ENCODE peak calls at places on chromosomes 5 and 9, in six cellular contexts. One of them, this sample, is unnamed.
A peak's percentile ranks its signal among the peaks of the same experiment; 100 is the strongest.

GRCh38 chr5:172647341-172648007 is 6.4 kb downstream of the NEURL1B start:
- DNase-seq in SW480: no peak
- DNase-seq in sigmoid colon: no peak
- DNase-seq in GM06990: no peak
- DNase-seq in amniotic stem cell: no peak
- DNase-seq in AG10803: no peak
- DNase-seq in this sample: no peak

GRCh38 chr9:96139592-96140251 is 162.3 kb downstream of the HSD17B3 start:
- DNase-seq in SW480: no peak
- DNase-seq in AG10803: peak; percentile 85
- DNase-seq in GM06990: no peak
- DNase-seq in amniotic stem cell: peak; percentile 25
- DNase-seq in sigmoid colon: peak; percentile 91
- DNase-seq in this sample: no peak

GRCh38 chr5:172577510-172577909 is 63.6 kb upstream of the NEURL1B start:
- DNase-seq in SW480: no peak
- DNase-seq in AG10803: no peak
- DNase-seq in GM06990: no peak
- DNase-seq in amniotic stem cell: no peak
- DNase-seq in sigmoid colon: no peak
- DNase-seq in this sample: no peak

GRCh38 chr5:107519900-107520354 is 150.8 kb downstream of the EFNA5 start:
- DNase-seq in AG10803: peak; percentile 1
- DNase-seq in sigmoid colon: no peak
- DNase-seq in SW480: peak; percentile 81
- DNase-seq in amniotic stem cell: no peak
- DNase-seq in GM06990: no peak
- DNase-seq in this sample: no peak

GRCh38 chr5:148853868-148854267 is 27.5 kb downstream of the ADRB2 start:
- DNase-seq in AG10803: no peak
- DNase-seq in SW480: no peak
- DNase-seq in GM06990: no peak
- DNase-seq in sigmoid colon: no peak
- DNase-seq in amniotic stem cell: no peak
- DNase-seq in this sample: no peak

GRCh38 chr9:28774433-28775029 is 1201.2 kb upstream of the C9orf72 start:
- DNase-seq in SW480: peak; percentile 18
- DNase-seq in amniotic stem cell: no peak
- DNase-seq in AG10803: no peak
- DNase-seq in GM06990: no peak
- DNase-seq in sigmoid colon: no peak
- DNase-seq in this sample: no peak

GRCh38 chr9:71268871-71269640 is 147.6 kb upstream of the TRPM3 start:
- DNase-seq in sigmoid colon: no peak
- DNase-seq in amniotic stem cell: no peak
- DNase-seq in AG10803: no peak
- DNase-seq in SW480: no peak
- DNase-seq in GM06990: no peak
- DNase-seq in this sample: no peak

GRCh38 chr9:132942541-132943182 is 1.8 kb downstream of the TSC1 start:
- DNase-seq in amniotic stem cell: no peak
- DNase-seq in AG10803: peak; percentile 16
- DNase-seq in sigmoid colon: no peak
- DNase-seq in SW480: no peak
- DNase-seq in GM06990: no peak
- DNase-seq in this sample: no peak

GRCh38 chr9:118929317-118929716 is 439.9 kb downstream of the BRINP1 start:
- DNase-seq in amniotic stem cell: peak; percentile 37
- DNase-seq in AG10803: peak; percentile 88
- DNase-seq in sigmoid colon: no peak
- DNase-seq in SW480: no peak
- DNase-seq in GM06990: no peak
- DNase-seq in this sample: no peak

GRCh38 chr9:77063645-77064285 is 44.3 kb downstream of the FOXB2 start:
- DNase-seq in SW480: peak; percentile 65
- DNase-seq in sigmoid colon: no peak
- DNase-seq in amniotic stem cell: peak; percentile 6
- DNase-seq in AG10803: peak; percentile 71
- DNase-seq in GM06990: no peak
- DNase-seq in this sample: no peak

GRCh38 chr5:82355053-82355452 is 76.9 kb upstream of the RPS23 start:
- DNase-seq in SW480: no peak
- DNase-seq in amniotic stem cell: no peak
- DNase-seq in GM06990: no peak
- DNase-seq in sigmoid colon: no peak
- DNase-seq in AG10803: no peak
- DNase-seq in this sample: no peak

GRCh38 chr5:128498844-128499455 is 39.1 kb downstream of the FBN2 start:
- DNase-seq in SW480: peak; percentile 65
- DNase-seq in sigmoid colon: no peak
- DNase-seq in GM06990: no peak
- DNase-seq in AG10803: peak; percentile 60
- DNase-seq in amniotic stem cell: no peak
- DNase-seq in this sample: no peak

GRCh38 chr5:174371600-174372094 is 326.1 kb downstream of the NSG2 start:
- DNase-seq in GM06990: no peak
- DNase-seq in SW480: peak; percentile 89
- DNase-seq in sigmoid colon: no peak
- DNase-seq in amniotic stem cell: no peak
- DNase-seq in AG10803: peak; percentile 37
- DNase-seq in this sample: no peak

GRCh38 chr5:176713409-176713808 is 66.1 kb downstream of the TSPAN17 start:
- DNase-seq in SW480: no peak
- DNase-seq in GM06990: no peak
- DNase-seq in amniotic stem cell: no peak
- DNase-seq in sigmoid colon: no peak
- DNase-seq in AG10803: no peak
- DNase-seq in this sample: no peak

GRCh38 chr5:175059687-175060194 is 335.4 kb downstream of the MSX2 start:
- DNase-seq in SW480: no peak
- DNase-seq in GM06990: peak; percentile 8
- DNase-seq in sigmoid colon: peak; percentile 63
- DNase-seq in AG10803: peak; percentile 3
- DNase-seq in amniotic stem cell: no peak
- DNase-seq in this sample: no peak

GRCh38 chr9:129482521-129483466 is 138.1 kb downstream of the C9orf50 start:
- DNase-seq in amniotic stem cell: peak; percentile 80
- DNase-seq in AG10803: peak; percentile 93
- DNase-seq in GM06990: no peak
- DNase-seq in SW480: peak; percentile 79
- DNase-seq in sigmoid colon: peak; percentile 96
- DNase-seq in this sample: peak; percentile 91

GRCh38 chr9:92094655-92095054 is 20.6 kb downstream of the SPTLC1 start:
- DNase-seq in amniotic stem cell: no peak
- DNase-seq in sigmoid colon: no peak
- DNase-seq in SW480: peak; percentile 40
- DNase-seq in GM06990: no peak
- DNase-seq in AG10803: no peak
- DNase-seq in this sample: no peak

GRCh38 chr5:158701406-158702177 is 398.1 kb downstream of the EBF1 start:
- DNase-seq in GM06990: no peak
- DNase-seq in sigmoid colon: no peak
- DNase-seq in AG10803: peak; percentile 94
- DNase-seq in SW480: peak; percentile 21
- DNase-seq in amniotic stem cell: peak; percentile 30
- DNase-seq in this sample: no peak

GRCh38 chr5:133052317-133053175 is 733 bp downstream of the HSPA4 start:
- DNase-seq in SW480: no peak
- DNase-seq in sigmoid colon: peak; percentile 72
- DNase-seq in AG10803: peak; percentile 45
- DNase-seq in amniotic stem cell: peak; percentile 8
- DNase-seq in GM06990: peak; percentile 84
- DNase-seq in this sample: peak; percentile 88

GRCh38 chr9:137247916-137248175 is 3.2 kb upstream of the STPG3 start:
- DNase-seq in GM06990: no peak
- DNase-seq in AG10803: no peak
- DNase-seq in sigmoid colon: no peak
- DNase-seq in SW480: no peak
- DNase-seq in amniotic stem cell: no peak
- DNase-seq in this sample: no peak

GRCh38 chr5:131814990-131815389 is 18.2 kb upstream of the FNIP1 start:
- DNase-seq in SW480: peak; percentile 53
- DNase-seq in sigmoid colon: no peak
- DNase-seq in GM06990: no peak
- DNase-seq in amniotic stem cell: peak; percentile 27
- DNase-seq in AG10803: peak; percentile 78
- DNase-seq in this sample: no peak

GRCh38 chr5:31470608-31471007 is 61.3 kb downstream of the DROSHA start:
- DNase-seq in AG10803: peak; percentile 76
- DNase-seq in GM06990: no peak
- DNase-seq in SW480: no peak
- DNase-seq in sigmoid colon: peak; percentile 74
- DNase-seq in amniotic stem cell: no peak
- DNase-seq in this sample: no peak

GRCh38 chr9:131324736-131325679 is 35.5 kb downstream of the PLPP7 start:
- DNase-seq in SW480: no peak
- DNase-seq in AG10803: no peak
- DNase-seq in GM06990: no peak
- DNase-seq in sigmoid colon: peak; percentile 30
- DNase-seq in amniotic stem cell: no peak
- DNase-seq in this sample: peak; percentile 54

GRCh38 chr9:23736293-23736692 is 89.7 kb downstream of the ELAVL2 start:
- DNase-seq in SW480: no peak
- DNase-seq in GM06990: no peak
- DNase-seq in AG10803: no peak
- DNase-seq in amniotic stem cell: no peak
- DNase-seq in sigmoid colon: no peak
- DNase-seq in this sample: no peak

GRCh38 chr5:142087920-142088679 is 20.5 kb upstream of the NDFIP1 start:
- DNase-seq in AG10803: no peak
- DNase-seq in sigmoid colon: no peak
- DNase-seq in amniotic stem cell: no peak
- DNase-seq in SW480: no peak
- DNase-seq in GM06990: no peak
- DNase-seq in this sample: no peak

GRCh38 chr5:137141779-137142178 is 357.3 kb downstream of the SPOCK1 start:
- DNase-seq in GM06990: no peak
- DNase-seq in AG10803: peak; percentile 67
- DNase-seq in amniotic stem cell: no peak
- DNase-seq in sigmoid colon: no peak
- DNase-seq in SW480: no peak
- DNase-seq in this sample: no peak

GRCh38 chr9:36728651-36729520 is 156.2 kb downstream of the MELK start:
- DNase-seq in AG10803: peak; percentile 45
- DNase-seq in amniotic stem cell: peak; percentile 34
- DNase-seq in SW480: peak; percentile 58
- DNase-seq in GM06990: peak; percentile 45
- DNase-seq in sigmoid colon: no peak
- DNase-seq in this sample: peak; percentile 80

GRCh38 chr5:135826221-135826525 is 8.3 kb upstream of the SLC25A48 start:
- DNase-seq in sigmoid colon: no peak
- DNase-seq in AG10803: no peak
- DNase-seq in amniotic stem cell: no peak
- DNase-seq in GM06990: no peak
- DNase-seq in SW480: no peak
- DNase-seq in this sample: no peak

GRCh38 chr5:83265318-83265717 is 188.0 kb downstream of the XRCC4 start:
- DNase-seq in AG10803: no peak
- DNase-seq in amniotic stem cell: no peak
- DNase-seq in SW480: peak; percentile 72
- DNase-seq in sigmoid colon: no peak
- DNase-seq in GM06990: no peak
- DNase-seq in this sample: no peak

GRCh38 chr5:1245901-1246576 is 20.9 kb downstream of the SLC6A18 start:
- DNase-seq in AG10803: no peak
- DNase-seq in SW480: no peak
- DNase-seq in amniotic stem cell: no peak
- DNase-seq in GM06990: no peak
- DNase-seq in sigmoid colon: no peak
- DNase-seq in this sample: no peak

GRCh38 chr5:1824109-1824821 is 23.1 kb downstream of the NDUFS6 start:
- DNase-seq in AG10803: no peak
- DNase-seq in amniotic stem cell: no peak
- DNase-seq in SW480: no peak
- DNase-seq in sigmoid colon: peak; percentile 58
- DNase-seq in GM06990: no peak
- DNase-seq in this sample: no peak

GRCh38 chr9:99782962-99783718 is 38.5 kb upstream of the NR4A3 start:
- DNase-seq in AG10803: no peak
- DNase-seq in GM06990: no peak
- DNase-seq in sigmoid colon: no peak
- DNase-seq in amniotic stem cell: no peak
- DNase-seq in SW480: no peak
- DNase-seq in this sample: no peak

GRCh38 chr5:68374770-68375518 is 159.4 kb downstream of the PIK3R1 start:
- DNase-seq in SW480: no peak
- DNase-seq in GM06990: no peak
- DNase-seq in AG10803: peak; percentile 78
- DNase-seq in sigmoid colon: no peak
- DNase-seq in amniotic stem cell: no peak
- DNase-seq in this sample: no peak

GRCh38 chr5:141349917-141350619 is at the start of gene PCDHGB1:
- DNase-seq in sigmoid colon: no peak
- DNase-seq in SW480: peak; percentile 21
- DNase-seq in AG10803: peak; percentile 69
- DNase-seq in GM06990: no peak
- DNase-seq in amniotic stem cell: peak; percentile 13
- DNase-seq in this sample: no peak

GRCh38 chr9:38705917-38706316 is 14.0 kb downstream of the FAM240B start:
- DNase-seq in SW480: no peak
- DNase-seq in amniotic stem cell: no peak
- DNase-seq in GM06990: no peak
- DNase-seq in AG10803: no peak
- DNase-seq in sigmoid colon: no peak
- DNase-seq in this sample: no peak

GRCh38 chr5:53481887-53482716 is 1.7 kb downstream of the FST start:
- DNase-seq in amniotic stem cell: peak; percentile 38
- DNase-seq in sigmoid colon: peak; percentile 89
- DNase-seq in AG10803: peak; percentile 85
- DNase-seq in SW480: peak; percentile 51
- DNase-seq in GM06990: peak; percentile 70
- DNase-seq in this sample: peak; percentile 95

GRCh38 chr9:110069326-110070248 is 138.4 kb downstream of the C9orf152 start:
- DNase-seq in AG10803: peak; percentile 93
- DNase-seq in amniotic stem cell: peak; percentile 96
- DNase-seq in GM06990: no peak
- DNase-seq in SW480: peak; percentile 28
- DNase-seq in sigmoid colon: peak; percentile 78
- DNase-seq in this sample: peak; percentile 69

GRCh38 chr5:130198927-130199326 is 294.7 kb downstream of the CHSY3 start:
- DNase-seq in GM06990: no peak
- DNase-seq in amniotic stem cell: no peak
- DNase-seq in sigmoid colon: no peak
- DNase-seq in AG10803: peak; percentile 30
- DNase-seq in SW480: peak; percentile 39
- DNase-seq in this sample: no peak

GRCh38 chr9:120394058-120394669 is 185.8 kb downstream of the CDK5RAP2 start:
- DNase-seq in GM06990: no peak
- DNase-seq in AG10803: peak; percentile 94
- DNase-seq in sigmoid colon: peak; percentile 36
- DNase-seq in amniotic stem cell: peak; percentile 72
- DNase-seq in SW480: peak; percentile 40
- DNase-seq in this sample: no peak

This sample was measured in upper lobe of right lung.